ENCODE peak calls at places on chromosomes 4 and X, in four cellular contexts. One of them, this sample, is unnamed.

GRCh38 chr4:145609494-145610427 is 9.4 kb upstream of the MMAA start:
- DNase-seq in WTC11: peak; percentile 71
- DNase-seq in K562: peak; percentile 27
- DNase-seq in SK-N-SH: peak; percentile 41
- DNase-seq in this sample: peak; percentile 58

GRCh38 chr4:4574792-4575191 is 32.9 kb upstream of the STX18 start:
- DNase-seq in WTC11: no peak
- DNase-seq in SK-N-SH: no peak
- DNase-seq in K562: no peak
- DNase-seq in this sample: no peak

GRCh38 chr4:6765703-6766102 is 16.8 kb upstream of the KIAA0232 start:
- DNase-seq in WTC11: no peak
- DNase-seq in K562: no peak
- DNase-seq in SK-N-SH: no peak
- DNase-seq in this sample: no peak

GRCh38 chrX:69386681-69387080 is 117.4 kb upstream of the NALF2 start:
- DNase-seq in K562: no peak
- DNase-seq in SK-N-SH: no peak
- DNase-seq in WTC11: no peak
- DNase-seq in this sample: no peak

GRCh38 chrX:41332408-41332987 is 1.5 kb upstream of the DDX3X start:
- DNase-seq in WTC11: no peak
- DNase-seq in K562: no peak
- DNase-seq in SK-N-SH: no peak
- DNase-seq in this sample: no peak

GRCh38 chr4:129326810-129327209 is 230.9 kb downstream of the C4orf33 start:
- DNase-seq in SK-N-SH: no peak
- DNase-seq in K562: no peak
- DNase-seq in WTC11: no peak
- DNase-seq in this sample: no peak

GRCh38 chr4:85498068-85498733 is 23.3 kb downstream of the ARHGAP24 start:
- DNase-seq in K562: no peak
- DNase-seq in WTC11: no peak
- DNase-seq in SK-N-SH: no peak
- DNase-seq in this sample: peak; percentile 40

GRCh38 chr4:164935363-164935762 is 42.1 kb downstream of the TRIM61 start:
- DNase-seq in SK-N-SH: peak; percentile 17
- DNase-seq in WTC11: peak; percentile 31
- DNase-seq in K562: no peak
- DNase-seq in this sample: peak; percentile 51

GRCh38 chrX:55127692-55128091 is 38.9 kb downstream of the PAGE2 start:
- DNase-seq in SK-N-SH: no peak
- DNase-seq in WTC11: no peak
- DNase-seq in K562: no peak
- DNase-seq in this sample: no peak

GRCh38 chrX:9866633-9867032 is 80.4 kb downstream of the SHROOM2 start:
- DNase-seq in WTC11: no peak
- DNase-seq in K562: no peak
- DNase-seq in SK-N-SH: no peak
- DNase-seq in this sample: no peak

GRCh38 chr4:8674311-8674885 is 81.8 kb downstream of the CPZ start:
- DNase-seq in K562: no peak
- DNase-seq in SK-N-SH: no peak
- DNase-seq in WTC11: no peak
- DNase-seq in this sample: no peak

GRCh38 chrX:40088299-40088625 is 9.5 kb downstream of the BCOR start:
- DNase-seq in SK-N-SH: no peak
- DNase-seq in WTC11: no peak
- DNase-seq in K562: no peak
- DNase-seq in this sample: no peak

GRCh38 chrX:108734426-108734825 is 1.9 kb downstream of the IRS4 start:
- DNase-seq in SK-N-SH: peak; percentile 10
- DNase-seq in K562: no peak
- DNase-seq in WTC11: no peak
- DNase-seq in this sample: no peak

GRCh38 chr4:74292111-74292870 is 16.0 kb upstream of the EPGN start:
- DNase-seq in SK-N-SH: no peak
- DNase-seq in WTC11: no peak
- DNase-seq in K562: no peak
- DNase-seq in this sample: no peak

DNA sequence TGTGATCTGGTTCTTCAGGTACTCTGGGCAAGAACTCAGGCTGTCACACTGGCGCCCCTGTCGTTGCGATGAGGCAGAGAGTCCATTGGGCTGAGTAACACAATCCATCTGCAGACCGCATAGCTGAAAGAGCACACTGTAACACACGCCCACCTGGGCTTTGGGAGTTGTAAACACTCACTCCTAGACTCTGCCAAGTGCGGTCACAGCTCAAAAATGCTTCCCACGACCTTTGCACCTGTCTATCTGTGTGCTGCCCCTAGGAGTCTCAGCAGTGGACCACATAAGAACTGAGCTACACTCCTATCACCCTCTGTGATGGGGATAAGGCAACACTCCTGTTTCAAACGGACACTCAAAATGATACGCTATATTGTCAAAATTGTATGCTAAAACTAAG is 2028.3 kb downstream of the PCDH7 start:
- DNase-seq in SK-N-SH: no peak
- DNase-seq in K562: no peak
- DNase-seq in WTC11: peak; percentile 17
- DNase-seq in this sample: no peak
- TF ChIP-seq USF1 in SK-N-SH: no peak
- TF ChIP-seq USF1 in K562: no peak
- TF ChIP-seq USF1 in WTC11: no peak
- TF ChIP-seq USF1 in this sample: no peak

DNA sequence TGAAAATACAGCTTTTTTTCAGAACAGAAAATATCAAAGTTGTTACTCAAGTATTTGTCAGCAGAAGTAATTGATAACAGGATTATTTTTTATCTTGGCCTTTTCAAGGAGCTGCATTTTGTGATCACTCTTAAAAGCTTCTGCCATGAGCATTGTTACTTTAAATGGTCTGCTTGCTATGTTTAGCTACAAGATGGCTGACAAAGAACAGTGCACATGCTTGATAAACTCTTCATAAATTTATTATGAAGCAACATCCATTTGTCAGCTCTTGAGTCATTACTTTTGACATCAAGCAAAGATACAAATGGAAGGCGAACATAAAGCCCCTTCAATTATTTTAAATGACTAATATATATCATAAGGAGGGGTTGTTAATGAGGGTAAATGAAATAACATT is 205.4 kb upstream of the RPS6KA3 start:
- DNase-seq in SK-N-SH: no peak
- DNase-seq in K562: no peak
- DNase-seq in WTC11: no peak
- DNase-seq in this sample: no peak
- TF ChIP-seq USF1 in SK-N-SH: no peak
- TF ChIP-seq USF1 in K562: no peak
- TF ChIP-seq USF1 in WTC11: no peak
- TF ChIP-seq USF1 in this sample: no peak

GRCh38 chr4:152957437-152958185 is 21.5 kb downstream of the FHDC1 start:
- DNase-seq in WTC11: no peak
- DNase-seq in SK-N-SH: no peak
- DNase-seq in K562: peak; percentile 35
- DNase-seq in this sample: no peak
- TF ChIP-seq USF1 in WTC11: no peak
- TF ChIP-seq USF1 in SK-N-SH: no peak
- TF ChIP-seq USF1 in K562: no peak
- TF ChIP-seq USF1 in this sample: no peak

DNA sequence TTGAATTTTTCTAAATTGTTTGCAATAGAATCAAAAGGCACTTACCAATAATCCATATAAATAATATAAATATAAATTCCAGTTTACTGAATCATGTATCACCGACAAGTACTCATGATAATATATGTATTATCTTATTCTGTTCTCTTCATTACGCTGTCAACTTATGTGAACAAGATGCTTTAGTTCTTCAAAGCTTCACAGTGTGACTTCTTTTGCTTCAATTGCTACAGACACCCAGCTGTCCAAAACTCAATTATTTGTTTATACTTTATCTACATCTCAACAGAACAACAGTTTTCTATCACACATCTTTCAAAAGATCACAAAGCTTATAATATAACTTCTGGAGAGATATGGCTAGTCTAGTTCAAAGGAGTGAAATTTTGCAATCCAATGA is 1499.9 kb upstream of the PCDH10 start:
- DNase-seq in K562: no peak
- DNase-seq in WTC11: no peak
- DNase-seq in SK-N-SH: no peak
- DNase-seq in this sample: no peak
- TF ChIP-seq USF1 in K562: no peak
- TF ChIP-seq USF1 in WTC11: no peak
- TF ChIP-seq USF1 in SK-N-SH: no peak
- TF ChIP-seq USF1 in this sample: no peak

GRCh38 chrX:45749375-45749774 is 548.7 kb upstream of the DIPK2B start:
- DNase-seq in SK-N-SH: no peak
- DNase-seq in K562: no peak
- DNase-seq in WTC11: no peak
- DNase-seq in this sample: no peak

GRCh38 chrX:45747905-45748304 is 547.2 kb upstream of the DIPK2B start:
- DNase-seq in K562: no peak
- DNase-seq in WTC11: no peak
- DNase-seq in SK-N-SH: no peak
- DNase-seq in this sample: no peak

GRCh38 chrX:45750639-45751038 is 550.0 kb upstream of the DIPK2B start:
- DNase-seq in WTC11: no peak
- DNase-seq in SK-N-SH: no peak
- DNase-seq in K562: no peak
- DNase-seq in this sample: no peak

GRCh38 chrX:45751156-45751555 is 550.5 kb upstream of the DIPK2B start:
- DNase-seq in SK-N-SH: no peak
- DNase-seq in K562: no peak
- DNase-seq in WTC11: no peak
- DNase-seq in this sample: no peak

GRCh38 chrX:45748443-45748842 is 547.8 kb upstream of the DIPK2B start:
- DNase-seq in WTC11: no peak
- DNase-seq in K562: no peak
- DNase-seq in SK-N-SH: no peak
- DNase-seq in this sample: no peak
- TF ChIP-seq USF1 in WTC11: no peak
- TF ChIP-seq USF1 in K562: no peak
- TF ChIP-seq USF1 in SK-N-SH: no peak
- TF ChIP-seq USF1 in this sample: no peak

This sample was measured in GM12878.